ENCODE peak calls at places on chromosomes 7 and 10, in four cellular contexts. N, U, T and E are unnamed samples.

GRCh38 chr10:79323602-79324001 is 23.7 kb upstream of the PPIF start:
- DNase-seq in U (no peak), N (no peak), T (no peak), E (no peak)

GRCh38 chr7:95867309-95867708 is 95.0 kb downstream of the DYNC1I1 start:
- DNase-seq in N (no peak), T (no peak), U (no peak), E (no peak)

GRCh38 chr10:104415526-104416165 is 62.0 kb downstream of the CFAP58 start:
- DNase-seq in T (peak; percentile 29), U (no peak), N (no peak), E (no peak)

GRCh38 chr10:130559213-130559944 is 423.2 kb downstream of the GLRX3 start:
- DNase-seq in T (no peak), N (no peak), U (no peak), E (no peak)

GRCh38 chr10:103916901-103917300 is 1.1 kb downstream of the STN1 start:
- DNase-seq in T (no peak), U (peak; percentile 48), N (no peak), E (no peak)

GRCh38 chr10:130905386-130905785 is 406.1 kb downstream of the TCERG1L start:
- DNase-seq in U (no peak), N (no peak), T (no peak), E (no peak)

GRCh38 chr10:132774905-132775863 is 10.8 kb downstream of the NKX6-2 start:
- DNase-seq in U (peak; percentile 15), N (no peak), T (no peak), E (peak; percentile 9)

GRCh38 chr10:123804716-123805115 is 86.9 kb downstream of the CPXM2 start:
- DNase-seq in N (no peak), U (no peak), T (no peak), E (no peak)

GRCh38 chr7:131111081-131111576 is 216.5 kb upstream of the MKLN1 start:
- DNase-seq in U (peak; percentile 57), T (no peak), N (no peak), E (peak; percentile 44)

GRCh38 chr7:157660971-157661610 is 324.3 kb downstream of the DNAJB6 start:
- DNase-seq in N (no peak), U (no peak), T (no peak), E (no peak)

GRCh38 chr10:124653811-124654651 is 90.1 kb downstream of the FAM53B start:
- DNase-seq in T (peak; percentile 26), U (peak; percentile 80), N (no peak), E (no peak)

GRCh38 chr10:4196948-4197390 is 412.0 kb upstream of the KLF6 start:
- DNase-seq in T (no peak), N (no peak), U (no peak), E (no peak)

GRCh38 chr10:43396928-43397624 is 11.9 kb downstream of the HNRNPF start:
- DNase-seq in N (peak; percentile 79), T (no peak), U (peak; percentile 91), E (peak; percentile 71)

GRCh38 chr7:107660381-107661080 is at the start of gene SLC26A4:
- DNase-seq in T (no peak), U (no peak), N (peak; percentile 33), E (no peak)

GRCh38 chr10:91210435-91210834 is 10.0 kb upstream of the PCGF5 start:
- DNase-seq in U (peak; percentile 85), N (no peak), T (no peak), E (no peak)

GRCh38 chr7:156764016-156764669 is 123.6 kb downstream of the RNF32 start:
- DNase-seq in U (peak; percentile 78), T (no peak), N (no peak), E (peak; percentile 66)

GRCh38 chr7:82578430-82578829 is 134.9 kb upstream of the CACNA2D1 start:
- DNase-seq in N (no peak), T (no peak), U (no peak), E (no peak)

GRCh38 chr10:11276475-11276990 is 258.9 kb downstream of the CELF2 start:
- DNase-seq in N (peak; percentile 14), T (no peak), U (peak; percentile 42), E (no peak)

GRCh38 chr10:46091080-46091833 is 45.2 kb upstream of the MSMB start:
- DNase-seq in N (no peak), U (no peak), T (no peak), E (no peak)

GRCh38 chr10:97575101-97575668 is 2.6 kb downstream of the ANKRD2 start:
- DNase-seq in T (no peak), U (no peak), N (no peak), E (no peak)

GRCh38 chr7:93910076-93910994 is 4.0 kb downstream of the GNGT1 start:
- DNase-seq in U (no peak), T (no peak), N (no peak), E (no peak)

GRCh38 chr7:64574481-64575159 is 11.7 kb upstream of the ZNF680 start:
- DNase-seq in U (no peak), N (no peak), T (no peak), E (peak; percentile 76)

GRCh38 chr7:18257711-18258110 is 230.1 kb upstream of the PRPS1L1 start:
- DNase-seq in N (no peak), T (no peak), U (no peak), E (no peak)

GRCh38 chr7:150944066-150945042 is 33.8 kb downstream of the KCNH2 start:
- DNase-seq in N (no peak), U (no peak), T (peak; percentile 36), E (no peak)

GRCh38 chr7:116953727-116954442 is 584 bp downstream of the ST7 start:
- DNase-seq in T (no peak), U (peak; percentile 79), N (peak; percentile 32), E (peak; percentile 55)